ENCODE peak calls at places on chromosome 9, in six cellular contexts. G is activated naive CD8-positive, alpha-beta T cell treated with anti-CD3 and anti-CD28 coated beads, Interleukin-2, amount 50 U/mL, for 24 hours; Y is Daoy; Q is stimulated activated CD4-positive, alpha-beta T cell treated with anti-CD3 and anti-CD28 coated beads, Interleukin-4, amount 100 ng/mL, for 24 hours; P is fibroblast of lung; L is ecto neural progenitor cell. E is an unnamed sample.

GRCh38 chr9:111582888-111583287 is 16.6 kb downstream of the PTGR1 start:
- DNase-seq in G (no peak), Y (peak; percentile 58), Q (no peak), P (peak; percentile 45), L (no peak), E (no peak)

GRCh38 chr9:84045481-84046097 is 65.0 kb downstream of the RMI1 start:
- DNase-seq in G (no peak), Y (no peak), Q (no peak), P (no peak), L (no peak), E (no peak)

GRCh38 chr9:19232830-19233194 is 2.3 kb downstream of the DENND4C start:
- DNase-seq in G (no peak), Y (no peak), Q (peak; percentile 8), P (peak; percentile 63), L (no peak), E (no peak)

GRCh38 chr9:112193562-112194288 is 18.6 kb upstream of the SUSD1 start:
- DNase-seq in G (no peak), Y (no peak), Q (no peak), P (no peak), L (no peak), E (no peak)

GRCh38 chr9:126379661-126380365 is 53.2 kb downstream of the MVB12B start:
- DNase-seq in G (no peak), Y (peak; percentile 69), Q (no peak), P (no peak), L (no peak), E (no peak)

GRCh38 chr9:121902483-121903135 is 190.5 kb downstream of the TTLL11 start:
- DNase-seq in G (no peak), Y (peak; percentile 92), Q (no peak), P (peak; percentile 96), L (no peak), E (no peak)

GRCh38 chr9:70010015-70010414 is 33.6 kb upstream of the MAMDC2 start:
- DNase-seq in G (no peak), Y (no peak), Q (no peak), P (peak; percentile 62), L (no peak), E (no peak)

GRCh38 chr9:92807031-92807756 is 42.6 kb upstream of the BICD2 start:
- DNase-seq in G (no peak), Y (no peak), Q (no peak), P (no peak), L (no peak), E (no peak)

GRCh38 chr9:12882430-12882829 is 107.6 kb downstream of the LURAP1L start:
- DNase-seq in G (no peak), Y (no peak), Q (no peak), P (peak; percentile 87), L (no peak), E (no peak)

GRCh38 chr9:35060548-35061207 is 11.7 kb downstream of the VCP start:
- DNase-seq in G (no peak), Y (no peak), Q (no peak), P (no peak), L (no peak), E (no peak)

E was measured in Panc1.